ENCODE peak calls at places on chromosomes 3 and 15, in four cellular contexts. One of them, this sample, is unnamed.

GRCh38 chr3:71718069-71718468 is 7.1 kb downstream of the EIF4E3 start:
- DNase-seq in brain microvascular endothelial cell: no peak
- DNase-seq in AG04450: no peak
- DNase-seq in cardiac fibroblast: no peak
- DNase-seq in this sample: no peak

GRCh38 chr3:67289626-67290025 is 291.5 kb downstream of the KBTBD8 start:
- DNase-seq in brain microvascular endothelial cell: no peak
- DNase-seq in AG04450: no peak
- DNase-seq in cardiac fibroblast: no peak
- DNase-seq in this sample: no peak

GRCh38 chr15:52680041-52680391 is 828 bp upstream of the ATOSA start:
- DNase-seq in brain microvascular endothelial cell: peak; percentile 6
- DNase-seq in AG04450: no peak
- DNase-seq in cardiac fibroblast: peak; percentile 41
- DNase-seq in this sample: no peak

GRCh38 chr15:67168694-67169093 is 85.8 kb downstream of the AAGAB start:
- DNase-seq in brain microvascular endothelial cell: no peak
- DNase-seq in AG04450: no peak
- DNase-seq in cardiac fibroblast: no peak
- DNase-seq in this sample: no peak

GRCh38 chr3:55664387-55664786 is 177.3 kb upstream of the WNT5A start:
- DNase-seq in brain microvascular endothelial cell: no peak
- DNase-seq in AG04450: no peak
- DNase-seq in cardiac fibroblast: no peak
- DNase-seq in this sample: no peak

GRCh38 chr3:73503781-73504180 is 121.0 kb downstream of the PDZRN3 start:
- DNase-seq in brain microvascular endothelial cell: no peak
- DNase-seq in AG04450: no peak
- DNase-seq in cardiac fibroblast: no peak
- DNase-seq in this sample: no peak

GRCh38 chr3:44076221-44076829 is 165.4 kb upstream of the TOPAZ1 start:
- DNase-seq in brain microvascular endothelial cell: no peak
- DNase-seq in AG04450: no peak
- DNase-seq in cardiac fibroblast: peak; percentile 31
- DNase-seq in this sample: no peak

GRCh38 chr3:139677341-139678155 is at the start of gene NMNAT3:
- DNase-seq in brain microvascular endothelial cell: peak; percentile 32
- DNase-seq in AG04450: no peak
- DNase-seq in cardiac fibroblast: peak; percentile 38
- DNase-seq in this sample: no peak

GRCh38 chr3:58988041-58988440 is 61.8 kb downstream of the CFAP20DC start:
- DNase-seq in brain microvascular endothelial cell: no peak
- DNase-seq in AG04450: no peak
- DNase-seq in cardiac fibroblast: no peak
- DNase-seq in this sample: no peak

GRCh38 chr3:134060561-134061385 is 31.0 kb upstream of the SLCO2A1 start:
- DNase-seq in brain microvascular endothelial cell: no peak
- DNase-seq in AG04450: no peak
- DNase-seq in cardiac fibroblast: no peak
- DNase-seq in this sample: no peak

GRCh38 chr15:59846100-59846499 is 157.0 kb upstream of the BNIP2 start:
- DNase-seq in brain microvascular endothelial cell: no peak
- DNase-seq in AG04450: no peak
- DNase-seq in cardiac fibroblast: no peak
- DNase-seq in this sample: no peak

GRCh38 chr3:177777699-177778098 is 580.4 kb upstream of the TBL1XR1 start:
- DNase-seq in brain microvascular endothelial cell: peak; percentile 51
- DNase-seq in AG04450: no peak
- DNase-seq in cardiac fibroblast: peak; percentile 64
- DNase-seq in this sample: no peak

GRCh38 chr3:14423197-14423743 is 20.9 kb downstream of the SLC6A6 start:
- DNase-seq in brain microvascular endothelial cell: no peak
- DNase-seq in AG04450: no peak
- DNase-seq in cardiac fibroblast: peak; percentile 26
- DNase-seq in this sample: no peak

GRCh38 chr3:49377483-49377882 is 19.3 kb upstream of the GPX1 start:
- DNase-seq in brain microvascular endothelial cell: peak; percentile 71
- DNase-seq in AG04450: no peak
- DNase-seq in cardiac fibroblast: peak; percentile 85
- DNase-seq in this sample: no peak

GRCh38 chr3:175179055-175179454 is 319.9 kb downstream of the NAALADL2 start:
- DNase-seq in brain microvascular endothelial cell: no peak
- DNase-seq in AG04450: no peak
- DNase-seq in cardiac fibroblast: peak; percentile 38
- DNase-seq in this sample: no peak

GRCh38 chr3:156973954-156974353 is 147.8 kb downstream of the LEKR1 start:
- DNase-seq in brain microvascular endothelial cell: no peak
- DNase-seq in AG04450: no peak
- DNase-seq in cardiac fibroblast: no peak
- DNase-seq in this sample: no peak

GRCh38 chr3:52851348-52851747 is 16.5 kb upstream of the MUSTN1 start:
- DNase-seq in brain microvascular endothelial cell: no peak
- DNase-seq in AG04450: peak; percentile 37
- DNase-seq in cardiac fibroblast: peak; percentile 31
- DNase-seq in this sample: no peak

GRCh38 chr15:73233623-73234022 is 135.1 kb downstream of the HCN4 start:
- DNase-seq in brain microvascular endothelial cell: no peak
- DNase-seq in AG04450: no peak
- DNase-seq in cardiac fibroblast: peak; percentile 9
- DNase-seq in this sample: no peak

GRCh38 chr3:16849795-16850194 is 35.0 kb upstream of the PLCL2 start:
- DNase-seq in brain microvascular endothelial cell: peak; percentile 62
- DNase-seq in AG04450: peak; percentile 8
- DNase-seq in cardiac fibroblast: peak; percentile 83
- DNase-seq in this sample: no peak

GRCh38 chr3:120985242-120985641 is 77.2 kb downstream of the STXBP5L start:
- DNase-seq in brain microvascular endothelial cell: no peak
- DNase-seq in AG04450: no peak
- DNase-seq in cardiac fibroblast: no peak
- DNase-seq in this sample: no peak

GRCh38 chr3:127798716-127799115 is 23.6 kb downstream of the MGLL start:
- DNase-seq in brain microvascular endothelial cell: no peak
- DNase-seq in AG04450: no peak
- DNase-seq in cardiac fibroblast: no peak
- DNase-seq in this sample: no peak

GRCh38 chr3:11224870-11225251 is 47.3 kb upstream of the ATG7 start:
- DNase-seq in brain microvascular endothelial cell: no peak
- DNase-seq in AG04450: no peak
- DNase-seq in cardiac fibroblast: no peak
- DNase-seq in this sample: no peak
- H3K4me3 ChIP-seq in brain microvascular endothelial cell: peak overlapping the region; percentile 53
- H3K4me3 ChIP-seq in AG04450: no peak overlapping the region
- H3K4me3 ChIP-seq in cardiac fibroblast: no peak overlapping the region
- H3K4me3 ChIP-seq in this sample: peak overlapping the region; percentile 48

DNA sequence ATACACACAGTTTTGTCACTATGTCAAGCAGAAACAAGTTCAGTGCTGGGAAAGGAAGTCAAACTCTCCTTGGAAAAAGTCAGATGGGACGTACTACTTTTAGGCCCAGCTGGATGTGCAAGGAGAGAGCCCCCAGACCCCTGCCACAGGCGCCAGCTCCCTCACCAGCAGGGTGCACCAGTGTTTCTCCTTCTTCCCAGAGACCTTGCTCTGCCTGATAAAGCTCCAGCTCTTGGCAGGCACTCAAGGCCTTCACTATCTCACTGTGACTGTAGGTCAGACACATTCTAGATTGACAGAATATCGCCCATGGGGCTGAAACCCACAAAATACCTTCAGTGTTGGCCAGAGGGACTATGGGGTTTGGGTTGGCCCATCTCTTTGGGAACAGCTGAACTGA is 54.8 kb upstream of the CHRNB4 start:
- DNase-seq in brain microvascular endothelial cell: no peak
- DNase-seq in AG04450: no peak
- DNase-seq in cardiac fibroblast: no peak
- DNase-seq in this sample: no peak
- TF ChIP-seq CTCF in brain microvascular endothelial cell: peak; percentile 9
- TF ChIP-seq CTCF in AG04450: no peak
- TF ChIP-seq CTCF in cardiac fibroblast: no peak
- TF ChIP-seq CTCF in this sample: no peak

GRCh38 chr15:63075072-63075995 is 32.8 kb downstream of the TPM1 start:
- DNase-seq in brain microvascular endothelial cell: peak; percentile 27
- DNase-seq in AG04450: no peak
- DNase-seq in cardiac fibroblast: peak; percentile 27
- DNase-seq in this sample: no peak
- H3K4me3 ChIP-seq in brain microvascular endothelial cell: no peak overlapping the region
- H3K4me3 ChIP-seq in AG04450: no peak overlapping the region
- H3K4me3 ChIP-seq in cardiac fibroblast: no peak overlapping the region
- H3K4me3 ChIP-seq in this sample: no peak overlapping the region

DNA sequence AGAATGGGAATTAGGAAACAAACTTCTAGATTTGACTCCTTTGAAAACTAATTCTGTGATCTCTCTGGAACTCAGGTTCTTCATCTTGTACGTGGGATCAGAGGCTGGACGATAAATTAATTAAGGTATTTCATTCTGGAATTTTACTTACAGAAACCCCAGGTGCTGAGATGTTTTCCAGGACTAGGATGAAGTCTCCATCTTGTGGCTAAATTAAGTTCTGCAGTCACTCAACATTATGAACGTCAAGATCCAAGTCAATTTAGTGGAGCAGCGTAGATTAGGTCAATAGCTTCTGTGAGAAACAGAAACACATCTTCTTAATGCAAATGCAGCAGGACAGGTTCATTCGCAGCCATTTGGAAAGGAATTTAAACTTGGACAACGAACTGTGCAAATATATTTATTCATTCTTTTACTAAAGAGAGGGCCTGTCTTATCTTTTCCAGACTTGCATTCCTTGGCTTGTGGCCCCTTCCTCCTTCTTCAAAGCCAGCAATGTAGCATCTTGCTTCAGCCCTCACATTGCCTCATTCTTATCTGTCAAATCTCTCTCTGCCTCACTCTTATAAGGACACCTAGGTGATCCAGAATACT is 26.7 kb upstream of the TMC3 start:
- DNase-seq in brain microvascular endothelial cell: peak; percentile 51
- DNase-seq in AG04450: peak; percentile 27
- DNase-seq in cardiac fibroblast: peak; percentile 79
- DNase-seq in this sample: peak; percentile 7
- TF ChIP-seq CTCF in brain microvascular endothelial cell: peak; percentile 69
- TF ChIP-seq CTCF in AG04450: peak; percentile 86
- TF ChIP-seq CTCF in cardiac fibroblast: peak; percentile 83
- TF ChIP-seq CTCF in this sample: peak; percentile 75

DNA sequence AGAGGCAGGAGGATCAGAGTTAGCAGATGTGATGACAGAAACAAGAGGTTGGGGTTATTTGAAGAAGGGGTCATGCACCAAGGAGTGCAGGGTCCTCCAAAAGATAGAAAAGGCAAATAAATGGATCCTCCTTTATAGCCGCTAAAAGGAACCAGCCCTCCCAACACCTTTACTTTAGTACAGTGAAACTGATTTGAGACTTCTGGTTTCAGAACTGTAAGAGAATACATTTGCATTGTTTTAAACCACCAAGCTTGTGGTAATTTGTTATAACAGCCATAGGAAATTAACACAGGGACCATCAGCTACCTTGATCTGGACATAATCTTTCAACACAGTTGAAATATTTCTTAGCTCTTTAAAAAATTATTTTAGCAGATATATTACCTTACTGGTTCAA is 166.6 kb downstream of the TIGIT start:
- DNase-seq in brain microvascular endothelial cell: no peak
- DNase-seq in AG04450: no peak
- DNase-seq in cardiac fibroblast: no peak
- DNase-seq in this sample: no peak
- H3K4me3 ChIP-seq in brain microvascular endothelial cell: no peak overlapping the region
- H3K4me3 ChIP-seq in AG04450: no peak overlapping the region
- H3K4me3 ChIP-seq in cardiac fibroblast: no peak overlapping the region
- H3K4me3 ChIP-seq in this sample: no peak overlapping the region

DNA sequence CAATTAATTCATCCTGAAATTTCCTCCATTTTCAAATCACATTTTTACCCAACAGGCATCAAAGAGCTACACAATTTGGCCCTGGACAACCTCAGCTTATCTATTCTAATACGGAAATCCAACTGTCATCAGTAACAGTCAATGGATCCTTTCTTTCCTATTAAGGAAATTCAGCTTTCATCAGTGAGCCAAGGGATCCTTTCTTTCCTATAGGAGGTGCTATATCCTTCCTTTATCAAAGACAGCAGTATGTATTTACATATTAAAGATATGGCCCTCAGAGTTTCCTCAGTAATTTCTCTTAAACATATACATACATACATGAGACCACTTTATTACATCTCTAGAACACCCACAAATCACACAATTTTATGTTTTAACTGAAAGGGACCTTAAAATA is 10.1 kb downstream of the DHX36 start:
- DNase-seq in brain microvascular endothelial cell: no peak
- DNase-seq in AG04450: no peak
- DNase-seq in cardiac fibroblast: no peak
- DNase-seq in this sample: no peak
- TF ChIP-seq CTCF in brain microvascular endothelial cell: no peak
- TF ChIP-seq CTCF in AG04450: no peak
- TF ChIP-seq CTCF in cardiac fibroblast: no peak
- TF ChIP-seq CTCF in this sample: no peak

DNA sequence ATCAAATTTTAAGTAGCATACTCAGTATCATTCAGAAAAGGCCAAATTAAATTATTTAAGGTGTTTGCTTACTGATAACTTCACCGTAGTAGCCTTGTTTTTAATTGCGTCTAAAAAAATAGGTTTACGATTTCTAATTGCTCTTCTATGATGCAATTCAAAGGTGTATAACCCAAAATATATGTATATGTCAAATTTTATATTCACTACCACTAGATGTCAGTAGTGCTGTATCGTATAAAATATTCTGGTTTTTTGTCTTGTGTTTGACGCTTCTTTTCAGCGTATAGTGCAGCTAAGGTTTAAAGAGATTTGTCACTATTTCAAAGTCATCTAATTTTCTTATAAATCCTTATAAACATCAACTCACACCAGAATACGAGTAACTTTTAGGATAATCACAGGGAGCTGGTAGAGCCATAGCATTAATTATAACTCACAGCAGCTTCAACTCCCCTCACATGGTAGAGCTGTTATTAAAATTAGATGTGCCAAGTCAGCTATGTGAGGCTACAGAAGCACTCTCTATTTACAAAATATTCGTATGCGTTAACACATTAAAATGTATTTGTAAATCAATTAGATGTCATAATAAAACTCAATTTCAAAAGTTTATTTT is 3.5 kb downstream of the PFN2 start:
- DNase-seq in brain microvascular endothelial cell: no peak
- DNase-seq in AG04450: no peak
- DNase-seq in cardiac fibroblast: peak; percentile 76
- DNase-seq in this sample: no peak
- H3K4me3 ChIP-seq in brain microvascular endothelial cell: no peak overlapping the region
- H3K4me3 ChIP-seq in AG04450: peak overlapping the region; percentile 31
- H3K4me3 ChIP-seq in cardiac fibroblast: no peak overlapping the region
- H3K4me3 ChIP-seq in this sample: no peak overlapping the region

DNA sequence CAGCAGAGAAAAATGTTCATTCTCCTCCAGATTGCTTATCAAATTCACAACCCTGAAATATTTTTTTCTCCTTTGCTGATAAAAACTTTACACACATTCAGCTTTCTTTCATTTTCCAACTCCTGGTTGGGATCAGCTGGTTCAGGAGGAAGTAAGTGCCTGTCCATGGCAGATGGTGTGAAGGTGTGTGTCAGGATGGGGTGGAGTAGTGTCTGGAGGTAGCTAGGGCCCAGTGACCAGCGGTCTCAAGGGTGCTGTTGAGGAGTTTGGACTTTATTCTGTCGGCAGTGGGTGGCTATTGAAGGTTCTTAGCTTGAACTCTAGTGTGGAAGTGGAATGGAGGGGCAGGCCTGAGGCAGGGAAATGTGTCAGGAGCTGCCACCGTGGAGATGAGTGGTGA is 46.9 kb upstream of the PTPN23 start:
- DNase-seq in brain microvascular endothelial cell: no peak
- DNase-seq in AG04450: no peak
- DNase-seq in cardiac fibroblast: no peak
- DNase-seq in this sample: no peak
- TF ChIP-seq CTCF in brain microvascular endothelial cell: no peak
- TF ChIP-seq CTCF in AG04450: no peak
- TF ChIP-seq CTCF in cardiac fibroblast: no peak
- TF ChIP-seq CTCF in this sample: no peak